ENCODE peak calls at places on chromosome 14, in four cellular contexts. V is left ventricle myocardium inferior, B is MM.1S, R is suprapubic skin. Z is an unnamed sample. For H3K36me3, the result is how much of the 10 kb centered on the place peaks cover.

GRCh38 chr14:78196323-78196722 is 26.1 kb downstream of the NRXN3 start:
- DNase-seq in R (no peak), V (no peak), B (no peak), Z (no peak)

GRCh38 chr14:72902802-72903530 is 9.1 kb upstream of the DPF3 start:
- DNase-seq in R (no peak), V (no peak), B (no peak), Z (no peak)

GRCh38 chr14:77557391-77557790 is 58.8 kb upstream of the ISM2 start:
- DNase-seq in B (no peak), V (no peak), R (no peak), Z (no peak)

GRCh38 chr14:68663385-68664076 is 129.3 kb downstream of the ZFP36L1 start:
- DNase-seq in R (no peak), V (no peak), B (no peak), Z (no peak)

GRCh38 chr14:59161571-59162175 is 26.8 kb upstream of the DAAM1 start:
- DNase-seq in B (no peak), V (no peak), R (no peak), Z (no peak)

GRCh38 chr14:99793213-99794155 is at the start of gene EML1:
- DNase-seq in R (peak), V (peak), B (peak), Z (peak)

GRCh38 chr14:71722885-71723284 is 209.3 kb upstream of the RGS6 start:
- DNase-seq in V (no peak), R (no peak), B (no peak), Z (no peak)

GRCh38 chr14:81070511-81070910 is 115.1 kb downstream of the TSHR start:
- DNase-seq in V (no peak), B (no peak), R (no peak), Z (no peak)

GRCh38 chr14:57038689-57039088 is 228.4 kb upstream of the OTX2 start:
- DNase-seq in R (no peak), B (no peak), V (no peak), Z (no peak)

GRCh38 chr14:55979096-55979495 is 139.1 kb upstream of the PELI2 start:
- DNase-seq in B (no peak), V (no peak), R (no peak), Z (no peak)

GRCh38 chr14:28763914-28764848 is 2.4 kb upstream of the FOXG1 start:
- DNase-seq in V (no peak), R (no peak), B (no peak), Z (no peak)

GRCh38 chr14:59274991-59275391 is 86.5 kb downstream of the DAAM1 start:
- DNase-seq in V (peak), R (no peak), B (no peak), Z (no peak)

GRCh38 chr14:70885343-70886014 is 21.8 kb upstream of the PCNX1 start:
- DNase-seq in V (no peak), B (no peak), R (no peak), Z (no peak)

GRCh38 chr14:24100197-24100981 is 6.3 kb downstream of the PCK2 start:
- DNase-seq in R (no peak), V (no peak), B (no peak), Z (no peak)
- H3K36me3 ChIP-seq in R (under half), V (under half), B (under half), Z (under half)

GRCh38 chr14:67584931-67585330 is 15.1 kb downstream of the PIGH start:
- DNase-seq in R (no peak), B (no peak), V (no peak), Z (no peak)
- H3K27ac ChIP-seq in R (no peak), B (no peak), V (no peak), Z (no peak)

DNA sequence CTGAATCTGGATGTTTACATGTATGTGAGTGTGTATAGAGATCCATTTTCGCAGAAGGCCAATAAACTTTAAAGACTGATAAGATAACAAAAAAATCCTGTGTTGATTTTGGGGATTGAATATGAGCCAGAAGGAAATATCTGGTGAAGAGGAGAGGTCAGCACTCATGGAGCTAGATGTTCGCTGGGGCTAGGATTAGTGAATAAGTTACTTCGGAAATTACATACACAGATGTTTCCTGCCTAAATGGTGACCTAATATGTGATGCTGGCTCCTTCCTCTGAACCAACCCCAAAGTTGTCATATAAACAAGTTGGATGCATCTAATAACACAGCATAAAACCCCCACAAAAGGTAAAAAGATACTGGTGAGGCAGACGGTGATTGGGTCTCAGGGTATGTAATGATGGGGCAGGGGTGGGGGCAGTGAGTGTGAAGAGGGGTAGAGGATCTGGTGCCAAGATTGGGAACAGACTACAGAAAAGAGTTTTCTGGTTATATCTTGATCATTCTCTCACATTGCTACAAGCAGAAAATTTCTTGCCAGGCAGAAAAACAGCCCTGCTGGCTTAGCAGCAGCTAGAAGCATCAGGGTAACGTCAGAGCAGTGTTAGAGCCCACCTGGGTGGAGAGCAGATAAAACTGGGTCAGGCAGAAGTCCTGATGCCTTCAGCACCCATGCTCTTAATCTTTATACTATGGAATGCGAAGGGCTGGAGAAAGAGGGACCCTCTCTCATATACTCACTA is 140.4 kb upstream of the GZMB start:
- DNase-seq in B (no peak), R (no peak), V (no peak), Z (no peak)
- H3K36me3 ChIP-seq in B (under half), R (under half), V (under half), Z (under half)

DNA sequence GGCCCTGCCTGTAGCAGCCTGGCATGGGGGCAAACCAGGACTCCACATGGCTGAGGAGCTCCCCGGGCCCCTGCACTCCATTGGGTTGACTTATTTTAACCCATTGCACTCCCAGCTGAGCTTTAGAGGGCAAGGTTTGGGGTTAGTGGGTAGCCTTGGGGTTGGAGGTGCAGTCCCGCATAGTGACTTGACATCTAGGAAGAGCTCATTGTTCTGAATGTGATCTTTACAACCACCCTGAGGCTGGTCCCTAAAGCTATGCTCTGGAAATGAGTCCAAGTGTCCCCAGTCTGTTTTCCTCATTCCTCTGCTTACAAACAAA is 36.4 kb downstream of the NFKBIA start:
- DNase-seq in R (no peak), V (no peak), B (no peak), Z (no peak)
- H3K27ac ChIP-seq in R (peak), V (no peak), B (no peak), Z (no peak)

GRCh38 chr14:52012635-52013034 is 23.3 kb downstream of the RTRAF start:
- DNase-seq in B (no peak), R (no peak), V (peak), Z (peak)
- H3K36me3 ChIP-seq in B (under half), R (under half), V (half or more), Z (under half)

Z was measured in psoas muscle.